ENCODE peak calls at places on chromosomes 12 and 14, in five cellular contexts. Y is B cell; M is stimulated activated CD4-positive, alpha-beta T cell treated with anti-CD3 and anti-CD28 coated beads, TNF-alpha, amount 100 ng/mL, for 1 hour; J is GM20000; V is SHP77. U is an unnamed sample.

GRCh38 chr12:46985816-46986215 is 93.6 kb upstream of the PCED1B start:
- DNase-seq in M (no peak), V (no peak), Y (no peak), J (no peak), U (no peak)

GRCh38 chr14:54493293-54493692 is 4.5 kb upstream of the GMFB start:
- DNase-seq in V (no peak), Y (no peak), J (no peak), M (no peak), U (no peak)

GRCh38 chr12:27462151-27462694 is 15.7 kb downstream of the SMCO2 start:
- DNase-seq in Y (no peak), M (no peak), V (no peak), J (no peak), U (peak)

GRCh38 chr14:76947078-76947837 is 81.2 kb downstream of the IRF2BPL start:
- DNase-seq in M (peak), J (peak), V (peak), Y (peak), U (peak)

GRCh38 chr12:49098035-49098451 is 3.4 kb upstream of the DHH start:
- DNase-seq in M (no peak), Y (peak), J (peak), V (peak), U (peak)

GRCh38 chr12:117298648-117299225 is 62.7 kb downstream of the NOS1 start:
- DNase-seq in V (no peak), Y (no peak), M (no peak), J (no peak), U (no peak)

GRCh38 chr12:127041985-127042625 is 1224.9 kb upstream of the TMEM132C start:
- DNase-seq in Y (no peak), M (no peak), V (no peak), J (peak), U (no peak)

GRCh38 chr12:79566452-79566851 is 124.3 kb downstream of the PAWR start:
- DNase-seq in J (no peak), M (no peak), Y (no peak), V (no peak), U (no peak)

GRCh38 chr14:26841920-26842741 is 244.3 kb upstream of the NOVA1 start:
- DNase-seq in V (peak), J (no peak), M (no peak), Y (no peak), U (peak)

GRCh38 chr14:33660248-33660647 is 290.6 kb downstream of the EGLN3 start:
- DNase-seq in M (no peak), J (no peak), V (no peak), Y (no peak), U (no peak)

GRCh38 chr14:72812292-72812851 is 81.5 kb downstream of the DPF3 start:
- DNase-seq in M (no peak), Y (no peak), J (no peak), V (no peak), U (peak)

GRCh38 chr14:89598548-89599186 is 181.6 kb upstream of the FOXN3 start:
- DNase-seq in Y (no peak), V (no peak), M (no peak), J (no peak), U (no peak)

GRCh38 chr12:62603811-62604098 is 137.1 kb downstream of the MON2 start:
- DNase-seq in M (no peak), V (no peak), Y (no peak), J (no peak), U (no peak)

GRCh38 chr12:87428701-87429277 is 600.4 kb downstream of the C12orf50 start:
- DNase-seq in V (no peak), M (no peak), J (no peak), Y (no peak), U (peak)

GRCh38 chr12:120669055-120669828 is 17.7 kb upstream of the MLEC start:
- DNase-seq in Y (peak), M (no peak), J (peak), V (no peak), U (peak)

GRCh38 chr12:102478416-102479098 is 1.8 kb downstream of the IGF1 start:
- DNase-seq in M (no peak), Y (peak), J (peak), V (peak), U (no peak)

GRCh38 chr12:107243316-107243715 is 150.0 kb upstream of the CRY1 start:
- DNase-seq in M (no peak), Y (no peak), J (no peak), V (no peak), U (no peak)

GRCh38 chr14:65035049-65035448 is 48.4 kb downstream of the FNTB start:
- DNase-seq in M (no peak), Y (no peak), J (no peak), V (no peak), U (peak)

GRCh38 chr12:80936353-80936641 is 1.4 kb downstream of the LIN7A start:
- DNase-seq in Y (no peak), M (no peak), J (no peak), V (peak), U (no peak)

GRCh38 chr12:12645485-12645884 is 33.8 kb downstream of the CREBL2 start:
- DNase-seq in V (no peak), M (peak), Y (peak), J (peak), U (no peak)

GRCh38 chr14:33936391-33936790 is 14.5 kb downstream of the EGLN3 start:
- DNase-seq in V (no peak), Y (no peak), J (no peak), M (no peak), U (no peak)

GRCh38 chr14:100574642-100575031 is 12.6 kb downstream of the BEGAIN start:
- DNase-seq in Y (no peak), J (no peak), M (no peak), V (no peak), U (no peak)

GRCh38 chr12:95339086-95339788 is 121.6 kb downstream of the VEZT start:
- DNase-seq in J (no peak), V (no peak), Y (no peak), M (no peak), U (peak)

GRCh38 chr12:6249580-6249979 is 49.4 kb downstream of the CD9 start:
- DNase-seq in M (no peak), J (no peak), V (no peak), Y (no peak), U (no peak)

GRCh38 chr14:94342334-94342934 is 19.3 kb upstream of the SERPINA6 start:
- DNase-seq in Y (no peak), M (no peak), V (peak), J (no peak), U (peak)

GRCh38 chr12:113347892-113348291 is 10.5 kb upstream of the PLBD2 start:
- DNase-seq in M (no peak), V (no peak), Y (no peak), J (no peak), U (no peak)

U was measured in MG63.